ENCODE peak calls at places on chromosome 22, in ten cellular contexts. H, J, Q, G, X, D, K, I, S and M are unnamed samples.

GRCh38 chr22:36986242-36986821 is 32.9 kb downstream of the TST start:
- DNase-seq in K (no peak), I (no peak), Q (peak), D (peak), G (no peak), H (peak), J (peak), S (peak), X (no peak), M (no peak)

GRCh38 chr22:12601870-12602779 is 2925.9 kb upstream of the OR11H1 start:
- DNase-seq in S (no peak), I (no peak), J (no peak), D (no peak), G (no peak), H (peak), K (no peak), Q (no peak), X (no peak), M (no peak)

GRCh38 chr22:28978158-28978557 is 83.5 kb downstream of the C22orf31 start:
- DNase-seq in G (peak), I (no peak), K (peak), X (peak), S (no peak), J (no peak), Q (no peak), D (no peak), H (no peak), M (no peak)

GRCh38 chr22:49825436-49825835 is 2.2 kb downstream of the BRD1 start:
- DNase-seq in J (no peak), I (no peak), H (no peak), K (no peak), S (peak), Q (no peak), G (peak), D (no peak), X (no peak), M (no peak)

GRCh38 chr22:32130464-32130863 is 28.6 kb downstream of the C22orf42 start:
- DNase-seq in I (no peak), J (no peak), X (no peak), Q (no peak), H (no peak), K (no peak), G (peak), S (no peak), D (no peak), M (no peak)

GRCh38 chr22:27801616-27802388 is at the start of gene MN1:
- DNase-seq in H (peak), I (no peak), G (no peak), X (peak), D (no peak), Q (peak), S (peak), J (peak), K (peak), M (peak)

GRCh38 chr22:18130699-18131429 is 19.1 kb upstream of the USP18 start:
- DNase-seq in S (no peak), K (no peak), I (no peak), X (no peak), H (no peak), J (no peak), D (no peak), G (no peak), Q (no peak), M (no peak)

GRCh38 chr22:50506611-50507420 is 686 bp downstream of the LMF2 start:
- DNase-seq in H (no peak), Q (no peak), S (no peak), I (peak), D (peak), K (no peak), G (no peak), X (no peak), J (no peak), M (no peak)

GRCh38 chr22:27283714-27284113 is 517.8 kb downstream of the MN1 start:
- DNase-seq in J (no peak), K (no peak), Q (no peak), X (no peak), I (no peak), S (no peak), D (peak), G (no peak), H (no peak), M (no peak)

GRCh38 chr22:39494471-39495120 is 7.5 kb upstream of the MIEF1 start:
- DNase-seq in I (no peak), D (no peak), S (no peak), G (peak), J (no peak), X (no peak), H (no peak), K (no peak), Q (no peak), M (no peak)

GRCh38 chr22:36343720-36344105 is 44.1 kb downstream of the MYH9 start:
- DNase-seq in X (no peak), J (no peak), D (no peak), H (no peak), I (no peak), G (no peak), S (peak), Q (no peak), K (no peak), M (no peak)

DNA sequence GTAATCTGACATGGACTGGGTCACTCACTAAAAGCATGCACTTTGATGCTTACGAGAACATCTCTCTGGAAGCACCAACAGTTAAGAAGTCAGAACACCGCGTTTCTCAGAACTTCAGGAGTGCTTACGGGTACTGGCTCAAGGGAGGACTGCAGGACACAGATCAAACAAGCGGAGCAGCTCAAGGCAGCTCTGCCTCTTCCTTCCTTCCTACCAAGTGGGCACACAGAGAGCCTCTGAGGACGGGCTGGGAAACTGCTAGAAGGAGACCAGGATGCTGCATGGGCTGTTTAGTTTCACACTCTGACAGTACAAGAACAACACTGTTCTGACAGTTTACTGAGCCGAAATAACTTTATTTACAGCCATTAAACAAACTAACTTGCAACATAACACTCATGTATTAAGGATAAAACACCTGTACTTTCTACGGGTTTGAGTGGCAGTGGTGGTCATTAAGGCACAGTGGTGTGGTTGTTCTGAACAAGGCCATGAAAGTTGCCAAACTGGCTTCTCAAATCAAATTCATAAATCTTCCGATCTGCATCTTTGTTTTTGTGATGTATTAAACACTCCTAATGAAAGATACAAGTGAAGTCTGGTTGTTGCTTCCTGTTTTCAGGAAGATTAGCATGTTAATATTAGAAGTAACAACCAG is 37.5 kb downstream of the ARFGAP3 start:
- DNase-seq in D (no peak), S (peak), X (no peak), K (no peak), I (no peak), Q (no peak), G (no peak), H (no peak), J (no peak), M (no peak)
- H3K4me3 ChIP-seq in D (no peak), S (no peak), X (no peak), K (no peak), I (no peak), Q (no peak), G (no peak), H (no peak), J (no peak), M (no peak)

GRCh38 chr22:46535876-46536558 is 1.4 kb downstream of the CELSR1 start:
- DNase-seq in D (no peak), I (no peak), S (no peak), H (no peak), Q (peak), K (no peak), G (no peak), J (no peak), X (no peak), M (no peak)

GRCh38 chr22:46538816-46539163 is 1.4 kb upstream of the CELSR1 start:
- DNase-seq in S (no peak), J (no peak), X (no peak), Q (peak), D (no peak), K (no peak), G (peak), H (no peak), I (no peak), M (no peak)

GRCh38 chr22:46537946-46538815 is 761 bp upstream of the CELSR1 start:
- DNase-seq in J (no peak), S (no peak), H (no peak), X (no peak), K (peak), G (no peak), I (no peak), D (no peak), Q (peak), M (no peak)

GRCh38 chr22:46536559-46537220 is 730 bp downstream of the CELSR1 start:
- DNase-seq in I (no peak), H (no peak), D (no peak), X (no peak), K (peak), Q (peak), S (no peak), J (no peak), G (no peak), M (no peak)

GRCh38 chr22:46537221-46537945 is at the start of gene CELSR1:
- DNase-seq in X (no peak), D (no peak), S (no peak), Q (peak), G (no peak), J (peak), K (peak), H (no peak), I (no peak), M (no peak)
- H3K4me3 ChIP-seq in X (peak), D (no peak), S (no peak), Q (peak), G (peak), J (peak), K (peak), H (peak), I (peak), M (no peak)

DNA sequence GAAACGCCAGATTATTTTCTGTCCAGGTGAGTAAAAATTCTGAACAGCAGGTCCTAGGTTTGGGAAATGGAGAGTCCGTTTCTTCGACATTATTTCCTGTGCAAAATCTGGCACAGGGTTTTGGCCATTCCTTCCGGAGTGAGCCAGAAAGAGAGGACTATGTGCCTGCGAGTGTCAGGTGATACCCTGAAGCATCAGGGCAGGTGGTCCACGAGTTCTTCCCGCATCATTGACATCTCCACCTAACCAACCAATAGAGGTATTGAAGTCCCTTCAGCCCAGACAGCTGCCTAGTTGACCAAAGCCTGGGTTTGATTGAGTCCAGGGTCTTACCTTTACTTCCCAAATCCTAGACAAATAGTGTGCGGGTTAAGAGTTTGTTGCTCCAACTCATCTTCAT is 808 bp downstream of the SNAP29 start:
- DNase-seq in I (no peak), D (no peak), X (no peak), H (no peak), G (no peak), Q (no peak), S (no peak), J (no peak), K (no peak), M (no peak)
- H3K4me3 ChIP-seq in I (peak), D (peak), X (peak), H (peak), G (peak), Q (peak), S (peak), J (peak), K (peak), M (peak)

GRCh38 chr22:43128928-43129424 is 14.2 kb downstream of the MCAT start:
- DNase-seq in K (no peak), Q (no peak), D (peak), I (peak), J (peak), X (no peak), S (no peak), G (no peak), H (peak), M (no peak)

GRCh38 chr22:43129426-43130425 is 13.5 kb downstream of the MCAT start:
- DNase-seq in D (no peak), K (no peak), X (no peak), H (no peak), G (no peak), S (no peak), Q (no peak), J (no peak), I (no peak), M (no peak)

GRCh38 chr22:43126506-43127165 is 16.1 kb downstream of the BIK start:
- DNase-seq in K (no peak), X (no peak), I (no peak), Q (peak), S (peak), G (peak), J (peak), H (peak), D (no peak), M (no peak)

GRCh38 chr22:43128116-43128515 is 15.1 kb downstream of the MCAT start:
- DNase-seq in H (no peak), K (no peak), G (no peak), S (no peak), D (peak), I (no peak), J (peak), X (no peak), Q (no peak), M (no peak)

GRCh38 chr22:43127166-43127908 is 15.9 kb downstream of the MCAT start:
- DNase-seq in J (peak), S (no peak), X (no peak), I (no peak), Q (no peak), K (no peak), D (no peak), G (no peak), H (peak), M (no peak)
- H3K4me3 ChIP-seq in J (no peak), S (no peak), X (no peak), I (no peak), Q (no peak), K (no peak), D (no peak), G (no peak), H (peak), M (no peak)

GRCh38 chr22:30221121-30221992 is 25.2 kb downstream of the LIF start:
- DNase-seq in S (no peak), J (peak), K (no peak), H (peak), Q (no peak), D (peak), X (no peak), G (no peak), I (no peak), M (no peak)
- H3K4me3 ChIP-seq in S (no peak), J (no peak), K (no peak), H (no peak), Q (no peak), D (no peak), X (no peak), G (no peak), I (no peak), M (no peak)

GRCh38 chr22:38205261-38206128 is 3.7 kb downstream of the MAFF start:
- DNase-seq in Q (no peak), H (peak), J (peak), X (peak), I (no peak), K (peak), S (peak), G (peak), D (no peak), M (peak)
- H3K4me3 ChIP-seq in Q (no peak), H (no peak), J (no peak), X (no peak), I (no peak), K (no peak), S (no peak), G (no peak), D (no peak), M (no peak)

GRCh38 chr22:22068657-22069056 is 86.1 kb upstream of the TOP3B start:
- DNase-seq in D (no peak), S (no peak), H (no peak), G (no peak), Q (no peak), J (no peak), X (no peak), K (no peak), I (no peak), M (no peak)

GRCh38 chr22:22064580-22064979 is 82.0 kb upstream of the TOP3B start:
- DNase-seq in S (no peak), H (no peak), K (no peak), I (no peak), X (no peak), Q (no peak), G (no peak), J (no peak), D (no peak), M (no peak)

GRCh38 chr22:22068025-22068424 is 85.4 kb upstream of the TOP3B start:
- DNase-seq in S (no peak), X (no peak), I (no peak), Q (no peak), H (no peak), G (no peak), K (no peak), J (no peak), D (no peak), M (no peak)

GRCh38 chr22:22069450-22070370 is 87.1 kb upstream of the TOP3B start:
- DNase-seq in D (no peak), K (no peak), H (no peak), X (no peak), I (no peak), G (no peak), Q (no peak), J (no peak), S (no peak), M (no peak)

GRCh38 chr22:22067192-22067591 is 84.6 kb upstream of the TOP3B start:
- DNase-seq in D (no peak), S (no peak), K (no peak), X (no peak), G (no peak), I (no peak), H (no peak), J (no peak), Q (no peak), M (no peak)
- H3K4me3 ChIP-seq in D (no peak), S (no peak), K (no peak), X (no peak), G (no peak), I (no peak), H (no peak), J (no peak), Q (no peak), M (no peak)

DNA sequence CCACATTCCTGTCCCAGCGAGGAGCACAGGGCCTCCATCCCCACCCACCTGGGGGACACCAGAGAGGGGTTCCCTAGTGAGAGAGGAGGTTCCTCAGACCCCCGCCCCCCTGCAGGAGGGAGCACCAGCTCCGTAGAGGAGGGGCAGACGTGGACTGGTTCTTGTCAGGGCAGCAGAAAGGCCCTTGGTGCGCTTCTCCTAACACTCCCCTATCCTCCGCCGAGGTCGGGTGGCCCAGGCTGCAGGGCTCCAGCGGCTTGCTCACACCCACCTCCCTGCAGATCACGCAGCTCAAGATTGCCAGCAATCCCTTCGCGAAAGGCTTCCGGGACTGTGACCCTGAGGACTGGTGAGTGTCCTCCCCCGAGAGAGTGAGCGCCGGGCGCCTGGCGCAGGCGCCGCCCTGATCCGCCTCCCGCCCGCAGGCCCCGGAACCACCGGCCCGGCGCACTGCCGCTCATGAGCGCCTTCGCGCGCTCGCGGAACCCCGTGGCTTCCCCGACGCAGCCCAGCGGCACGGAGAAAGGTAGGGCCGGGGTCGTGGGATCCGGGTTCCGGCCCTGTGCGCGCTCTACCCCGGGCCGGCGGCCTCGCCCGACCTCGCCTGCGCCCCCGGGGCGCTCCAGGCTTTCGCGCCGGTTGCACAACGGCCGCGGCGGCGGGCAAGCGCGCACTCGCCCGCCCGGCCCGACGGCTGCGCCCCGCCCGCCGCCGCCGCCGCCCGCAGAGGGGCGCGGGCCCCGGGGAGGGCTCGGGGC is 5.1 kb downstream of the TBX1 start:
- DNase-seq in J (no peak), G (no peak), I (no peak), S (no peak), H (no peak), D (peak), X (no peak), Q (no peak), K (no peak), M (no peak)
- H3K4me3 ChIP-seq in J (no peak), G (no peak), I (no peak), S (no peak), H (peak), D (peak), X (peak), Q (no peak), K (no peak), M (no peak)

DNA sequence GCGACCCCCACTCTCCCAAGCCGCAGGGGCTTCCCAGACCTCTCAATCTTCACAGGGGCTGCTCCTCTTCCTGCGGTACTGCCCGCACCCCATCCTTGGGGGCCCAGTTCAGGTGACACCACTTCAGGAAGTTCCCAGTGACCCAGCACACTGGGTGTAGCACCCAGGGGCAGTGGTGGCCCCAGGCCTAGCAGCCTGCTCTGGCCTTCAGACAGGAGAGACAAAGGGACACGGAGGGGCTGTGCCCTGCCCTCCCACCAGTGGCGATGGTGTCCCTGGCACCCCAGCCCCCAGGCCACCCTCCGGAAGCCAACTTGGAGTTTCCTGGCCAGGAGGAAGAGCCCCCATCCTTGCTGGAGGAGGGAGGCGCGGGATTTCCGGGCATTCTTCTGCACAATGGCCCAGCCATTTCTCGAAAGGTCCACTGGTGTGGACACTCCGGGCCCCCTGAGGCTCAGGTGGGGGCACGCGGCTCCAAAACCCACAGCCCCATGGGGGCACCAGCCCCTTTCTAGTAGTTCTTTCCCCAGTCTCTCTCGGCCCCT is 978 bp upstream of the CLDN5 start:
- DNase-seq in G (no peak), J (no peak), S (peak), H (peak), K (no peak), X (no peak), D (no peak), I (no peak), Q (no peak), M (no peak)
- H3K4me3 ChIP-seq in G (no peak), J (no peak), S (peak), H (peak), K (no peak), X (peak), D (no peak), I (no peak), Q (no peak), M (peak)

GRCh38 chr22:17100621-17101020 is 15.8 kb downstream of the IL17RA start:
- DNase-seq in G (no peak), J (no peak), K (no peak), H (no peak), S (no peak), I (no peak), X (no peak), Q (no peak), D (no peak), M (no peak)
- H3K4me3 ChIP-seq in G (no peak), J (no peak), K (no peak), H (no peak), S (no peak), I (no peak), X (no peak), Q (no peak), D (no peak), M (no peak)